ENCODE peak calls at places on chromosomes 4 and X, in seven cellular contexts. Y, M, D, T, I, L and G are unnamed samples.

GRCh38 chrX:113929004-113929403 is 654.9 kb upstream of the HTR2C start:
- DNase-seq in M (peak), T (peak), D (no peak), L (peak), Y (peak), I (peak), G (peak)

GRCh38 chrX:76555816-76556215 is 128.3 kb downstream of the MAGEE1 start:
- DNase-seq in L (peak), T (peak), D (no peak), I (peak), Y (peak), M (no peak), G (peak)

GRCh38 chrX:118727686-118728339 is 407 bp downstream of the IL13RA1 start:
- DNase-seq in Y (no peak), I (peak), D (peak), M (peak), T (peak), L (peak), G (peak)

GRCh38 chr4:172412851-172413250 is 599.6 kb downstream of the GALNTL6 start:
- DNase-seq in L (no peak), D (no peak), I (no peak), M (no peak), Y (no peak), T (no peak), G (no peak)

GRCh38 chrX:64151911-64152310 is 53.6 kb downstream of the AMER1 start:
- DNase-seq in L (no peak), D (no peak), T (no peak), M (no peak), I (no peak), Y (no peak), G (no peak)

GRCh38 chr4:56787380-56787779 is 34.1 kb downstream of the SPINK2 start:
- DNase-seq in Y (peak), T (no peak), M (peak), I (no peak), L (no peak), D (no peak), G (peak)

GRCh38 chr4:145523117-145523516 is 41.5 kb downstream of the SMAD1 start:
- DNase-seq in T (peak), D (no peak), Y (no peak), L (peak), I (no peak), M (no peak), G (peak)

GRCh38 chrX:139094671-139095592 is 383.4 kb upstream of the FGF13 start:
- DNase-seq in L (peak), Y (no peak), D (no peak), M (no peak), I (peak), T (peak), G (no peak)

GRCh38 chr4:77706717-77707116 is 101.1 kb downstream of the CXCL13 start:
- DNase-seq in M (no peak), D (no peak), L (no peak), I (no peak), T (no peak), Y (no peak), G (no peak)

GRCh38 chr4:86441175-86441960 is 81.5 kb upstream of the MAPK10 start:
- DNase-seq in T (peak), Y (peak), L (peak), I (peak), M (no peak), D (no peak), G (peak)

GRCh38 chrX:15471016-15471415 is 22.1 kb downstream of the PIR start:
- DNase-seq in D (peak), I (peak), Y (peak), M (peak), L (peak), T (peak), G (peak)

GRCh38 chrX:10620121-10620699 is at the start of gene MID1:
- DNase-seq in Y (peak), D (peak), T (peak), M (peak), I (peak), L (peak), G (peak)

GRCh38 chr4:109294006-109294405 is 8.5 kb downstream of the COL25A1 start:
- DNase-seq in T (peak), L (peak), D (no peak), I (no peak), Y (peak), M (no peak), G (no peak)

GRCh38 chrX:45435481-45435880 is 234.8 kb upstream of the DIPK2B start:
- DNase-seq in Y (no peak), L (peak), T (peak), D (no peak), I (no peak), M (no peak), G (no peak)

GRCh38 chr4:186946682-186947294 is 223.1 kb upstream of the FAT1 start:
- DNase-seq in L (peak), I (no peak), M (peak), Y (peak), D (no peak), T (peak), G (no peak)

GRCh38 chrX:5431823-5432222 is 796.8 kb downstream of the NLGN4X start:
- DNase-seq in I (no peak), D (no peak), L (no peak), T (no peak), M (no peak), Y (no peak), G (no peak)

GRCh38 chr4:7328913-7329638 is 105.7 kb downstream of the PSAPL1 start:
- DNase-seq in D (peak), T (peak), I (peak), L (peak), Y (no peak), M (no peak), G (peak)

GRCh38 chrX:19658030-19658429 is 142.7 kb upstream of the MAP3K15 start:
- DNase-seq in D (no peak), M (no peak), Y (no peak), I (no peak), T (peak), L (peak), G (no peak)

GRCh38 chrX:22666441-22666840 is 333.3 kb upstream of the DDX53 start:
- DNase-seq in D (no peak), T (peak), L (peak), I (peak), Y (peak), M (no peak), G (peak)

GRCh38 chr4:119746951-119747350 is 118.3 kb upstream of the PDE5A start:
- DNase-seq in Y (no peak), M (no peak), L (no peak), T (peak), D (no peak), I (peak), G (no peak)

GRCh38 chrX:36844857-36845256 is 163.3 kb upstream of the FAM47C start:
- DNase-seq in I (no peak), D (no peak), L (no peak), T (no peak), M (no peak), Y (no peak), G (no peak)

GRCh38 chrX:102835504-102836146 is 101.4 kb upstream of the RAB40AL start:
- DNase-seq in T (peak), I (peak), D (no peak), L (peak), M (no peak), Y (peak), G (no peak)

GRCh38 chr4:156999175-156999517 is 27.5 kb upstream of the PDGFC start:
- DNase-seq in I (peak), L (peak), T (peak), M (peak), D (no peak), Y (peak), G (peak)

GRCh38 chr4:17544831-17545234 is 29.9 kb downstream of the CLRN2 start:
- DNase-seq in M (peak), Y (no peak), I (no peak), T (no peak), D (no peak), L (peak), G (no peak)

GRCh38 chr4:159455675-159456235 is 352.9 kb downstream of the RAPGEF2 start:
- DNase-seq in I (peak), T (peak), Y (peak), L (peak), M (no peak), D (no peak), G (peak)

GRCh38 chrX:3286196-3286920 is 60.1 kb downstream of the MXRA5 start:
- DNase-seq in D (no peak), I (peak), M (no peak), L (peak), Y (no peak), T (peak), G (peak)

GRCh38 chrX:31656013-31656412 is 584.2 kb upstream of the FTHL17 start:
- DNase-seq in T (peak), I (peak), Y (no peak), D (no peak), L (no peak), M (no peak), G (peak)

GRCh38 chrX:40581333-40581910 is 652 bp downstream of the ATP6AP2 start:
- DNase-seq in D (no peak), M (no peak), I (peak), L (peak), Y (no peak), T (peak), G (peak)

GRCh38 chrX:140509468-140510305 is 4.8 kb upstream of the SOX3 start:
- DNase-seq in I (no peak), T (no peak), D (no peak), Y (peak), M (no peak), L (no peak), G (no peak)

GRCh38 chrX:140508958-140509357 is 4.1 kb upstream of the SOX3 start:
- DNase-seq in M (no peak), T (no peak), I (no peak), L (no peak), Y (no peak), D (no peak), G (no peak)

GRCh38 chrX:140507982-140508305 is 3.1 kb upstream of the SOX3 start:
- DNase-seq in M (no peak), T (no peak), I (no peak), D (no peak), Y (peak), L (peak), G (no peak)

GRCh38 chrX:140505421-140506337 is 810 bp upstream of the SOX3 start:
- DNase-seq in T (no peak), M (no peak), Y (peak), I (no peak), L (no peak), D (no peak), G (no peak)

DNA sequence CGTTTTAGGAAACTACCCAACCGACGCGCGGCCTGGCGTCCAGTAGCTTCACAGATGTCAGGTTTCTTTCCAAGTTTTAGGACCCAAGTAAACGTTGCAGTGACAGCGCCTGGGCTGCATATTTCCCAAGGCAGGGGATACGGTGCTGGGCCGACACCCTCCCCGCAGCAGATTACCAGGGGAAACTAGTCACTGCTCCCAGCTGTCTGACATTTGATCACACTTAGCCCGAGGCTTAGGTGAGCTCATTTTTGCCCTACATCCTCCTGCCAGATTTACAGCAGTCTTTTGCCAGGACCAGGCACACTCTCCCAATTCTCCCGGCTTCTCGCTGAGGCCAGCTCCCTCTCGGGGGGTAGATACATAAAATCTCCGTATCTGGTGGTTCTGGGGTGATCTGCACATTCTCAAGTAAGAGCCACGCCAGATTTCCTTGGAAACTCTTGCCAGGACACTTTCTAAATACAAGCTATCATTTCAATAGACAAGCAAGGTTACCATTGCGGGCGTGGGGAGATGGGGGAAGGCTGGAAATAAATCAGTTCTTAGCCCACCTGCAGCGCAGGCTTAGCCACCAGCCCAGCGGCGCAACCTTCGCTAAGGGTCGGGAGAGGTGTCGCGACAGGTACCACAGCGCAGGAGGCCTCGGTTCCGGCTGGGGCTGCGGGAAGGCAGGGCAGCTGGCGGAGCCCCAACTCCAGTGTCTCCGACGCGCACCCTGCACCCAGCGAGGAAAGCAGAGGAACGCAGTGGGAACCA is 2.5 kb upstream of the SOX3 start:
- DNase-seq in Y (no peak), L (peak), D (no peak), T (no peak), M (no peak), I (no peak), G (no peak)
- H3K4me3 ChIP-seq in Y (peak), L (peak), D (no peak), T (no peak), M (no peak), I (no peak), G (no peak)

GRCh38 chr4:154399259-154399974 is 92.2 kb downstream of the DCHS2 start:
- DNase-seq in M (no peak), Y (peak), D (no peak), L (peak), I (peak), T (peak), G (peak)
- H3K4me3 ChIP-seq in M (peak), Y (no peak), D (peak), L (peak), I (no peak), T (peak), G (no peak)

GRCh38 chr4:112905728-112906127 is 143.7 kb upstream of the ANK2 start:
- DNase-seq in D (no peak), Y (no peak), T (no peak), I (no peak), L (no peak), M (no peak), G (no peak)

GRCh38 chr4:112908511-112908910 is 140.9 kb upstream of the ANK2 start:
- DNase-seq in I (peak), D (no peak), L (peak), Y (peak), T (peak), M (no peak), G (no peak)

GRCh38 chr4:112910109-112910736 is 139.2 kb upstream of the ANK2 start:
- DNase-seq in L (peak), M (no peak), I (peak), D (no peak), Y (no peak), T (peak), G (peak)
- H3K4me3 ChIP-seq in L (no peak), M (peak), I (peak), D (peak), Y (no peak), T (peak), G (no peak)

GRCh38 chr4:112509243-112510190 is 6.5 kb downstream of the NEUROG2 start:
- DNase-seq in Y (peak), T (no peak), L (peak), D (no peak), M (no peak), I (peak), G (no peak)
- H3K4me3 ChIP-seq in Y (peak), T (no peak), L (peak), D (peak), M (peak), I (peak), G (no peak)

GRCh38 chr4:170230242-170230641 is 140.5 kb upstream of the AADAT start:
- DNase-seq in L (no peak), I (no peak), D (no peak), Y (no peak), T (no peak), M (no peak), G (no peak)
- H3K4me3 ChIP-seq in L (no peak), I (no peak), D (no peak), Y (no peak), T (no peak), M (no peak), G (no peak)

DNA sequence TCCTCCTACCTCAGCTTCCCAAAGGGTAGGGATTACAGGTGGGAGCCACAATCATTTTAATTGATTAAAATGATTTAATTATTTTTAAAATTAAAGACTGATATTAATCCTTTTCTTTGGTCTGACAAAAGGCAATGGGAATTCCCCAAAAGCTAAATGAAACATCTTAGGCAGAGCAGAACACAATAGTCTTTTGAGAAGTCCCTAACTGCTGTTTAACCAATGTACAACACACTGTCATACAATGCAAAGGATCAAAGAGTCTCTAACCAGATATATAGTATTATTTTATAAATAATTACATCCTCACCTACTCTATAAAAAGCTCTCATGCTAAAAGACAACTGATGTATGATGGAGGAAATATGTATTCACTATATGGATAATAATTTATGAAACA is 47.0 kb downstream of the THAP9 start:
- DNase-seq in I (no peak), Y (no peak), D (no peak), M (no peak), L (no peak), T (no peak), G (no peak)
- H3K4me3 ChIP-seq in I (no peak), Y (no peak), D (no peak), M (no peak), L (no peak), T (no peak), G (no peak)

DNA sequence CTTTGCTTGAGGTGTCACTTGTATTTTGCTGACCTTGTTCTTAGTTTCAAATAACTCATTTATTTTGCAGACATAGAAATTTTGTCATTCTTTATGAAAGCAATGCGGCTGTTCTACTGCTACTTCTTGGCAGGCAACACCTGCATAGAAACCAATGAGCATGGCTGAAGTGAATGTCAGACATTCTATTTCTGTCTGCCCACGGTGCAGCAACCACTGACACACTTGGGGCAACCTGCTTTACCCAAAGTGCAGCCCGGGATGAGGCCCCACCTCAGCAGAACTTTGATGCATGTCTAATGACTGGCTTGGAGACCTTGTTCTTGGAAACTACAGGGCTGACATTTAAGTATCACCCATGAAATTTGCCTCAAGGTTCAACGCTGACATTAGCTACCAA is 93.6 kb downstream of the RBM47 start:
- DNase-seq in L (no peak), T (no peak), Y (no peak), I (no peak), D (no peak), M (no peak), G (no peak)
- H3K4me3 ChIP-seq in L (no peak), T (no peak), Y (no peak), I (no peak), D (no peak), M (no peak), G (no peak)

GRCh38 chr4:153347117-153347516 is 2.6 kb downstream of the MND1 start:
- DNase-seq in M (no peak), I (no peak), L (no peak), D (no peak), T (no peak), Y (no peak), G (no peak)
- H3K4me3 ChIP-seq in M (no peak), I (no peak), L (no peak), D (no peak), T (no peak), Y (no peak), G (no peak)

DNA sequence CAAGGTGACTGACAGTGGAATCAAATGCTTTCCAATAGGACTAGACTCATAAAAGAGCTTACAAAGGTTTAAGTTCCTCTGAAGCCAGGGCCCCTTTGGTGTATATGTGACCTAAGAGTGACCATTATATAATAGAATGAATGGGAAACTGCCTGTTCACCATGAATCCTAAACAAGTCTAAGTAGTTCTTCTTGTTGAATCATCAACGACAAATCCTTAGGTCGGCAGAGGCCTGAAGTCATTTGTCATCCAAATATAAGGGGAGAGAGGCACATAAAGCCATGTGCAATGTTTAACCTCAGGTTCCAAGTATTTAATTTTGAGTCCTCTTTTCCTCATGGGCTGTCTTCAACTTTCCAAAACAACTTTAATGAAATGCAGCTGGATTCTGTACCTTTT is 122.4 kb downstream of the RASL11B start:
- DNase-seq in I (peak), L (peak), T (peak), Y (no peak), M (no peak), D (no peak), G (peak)
- H3K4me3 ChIP-seq in I (no peak), L (no peak), T (no peak), Y (no peak), M (no peak), D (no peak), G (no peak)

GRCh38 chr4:181536753-181537434 is 706.3 kb upstream of the TENM3 start:
- DNase-seq in Y (no peak), T (no peak), D (no peak), L (no peak), I (no peak), M (no peak), G (peak)
- H3K4me3 ChIP-seq in Y (no peak), T (no peak), D (no peak), L (no peak), I (no peak), M (no peak), G (no peak)